ENCODE peak calls at places on chromosomes 6 and 20, in eight cellular contexts. Q is A549, O is HFF-Myc, M is choroid plexus epithelial cell, C is fibroblast of villous mesenchyme, Z is Panc1, F is cardiac fibroblast, I is pancreas. E is an unnamed sample.

GRCh38 chr6:71745525-71745924 is 140.8 kb upstream of the RIMS1 start:
- DNase-seq in Q (no peak), O (no peak), M (no peak), C (no peak), Z (no peak), F (no peak), I (no peak), E (no peak)

GRCh38 chr6:150667977-150668716 is 68.5 kb downstream of the PLEKHG1 start:
- DNase-seq in Q (peak), O (peak), M (peak), C (peak), Z (no peak), F (peak), I (peak), E (peak)

GRCh38 chr20:11305406-11305805 is 612.3 kb upstream of the BTBD3 start:
- DNase-seq in Q (no peak), O (no peak), M (no peak), C (no peak), Z (no peak), F (peak), I (no peak), E (no peak)

GRCh38 chr6:166687070-166687469 is 60.0 kb upstream of the RPS6KA2 start:
- DNase-seq in Q (no peak), O (no peak), M (no peak), C (no peak), Z (no peak), F (no peak), I (no peak), E (no peak)

GRCh38 chr20:48209102-48209501 is 423.8 kb upstream of the SULF2 start:
- DNase-seq in Q (no peak), O (no peak), M (no peak), C (no peak), Z (no peak), F (no peak), I (no peak), E (no peak)

GRCh38 chr20:21509597-21510331 is 4.1 kb downstream of the NKX2-2 start:
- DNase-seq in Q (no peak), O (no peak), M (peak), C (peak), Z (no peak), F (peak), I (no peak), E (peak)

GRCh38 chr6:129621252-129621651 is 88.7 kb downstream of the ARHGAP18 start:
- DNase-seq in Q (no peak), O (no peak), M (peak), C (no peak), Z (no peak), F (peak), I (no peak), E (peak)

GRCh38 chr20:60011512-60012507 is 53.6 kb downstream of the CDH26 start:
- DNase-seq in Q (no peak), O (no peak), M (no peak), C (no peak), Z (no peak), F (no peak), I (no peak), E (no peak)

GRCh38 chr20:61830241-61830930 is 235.3 kb downstream of the TAF4 start:
- DNase-seq in Q (no peak), O (no peak), M (no peak), C (no peak), Z (no peak), F (no peak), I (no peak), E (no peak)

GRCh38 chr6:107633680-107634141 is 143.8 kb downstream of the SOBP start:
- DNase-seq in Q (no peak), O (no peak), M (no peak), C (no peak), Z (no peak), F (no peak), I (no peak), E (no peak)

DNA sequence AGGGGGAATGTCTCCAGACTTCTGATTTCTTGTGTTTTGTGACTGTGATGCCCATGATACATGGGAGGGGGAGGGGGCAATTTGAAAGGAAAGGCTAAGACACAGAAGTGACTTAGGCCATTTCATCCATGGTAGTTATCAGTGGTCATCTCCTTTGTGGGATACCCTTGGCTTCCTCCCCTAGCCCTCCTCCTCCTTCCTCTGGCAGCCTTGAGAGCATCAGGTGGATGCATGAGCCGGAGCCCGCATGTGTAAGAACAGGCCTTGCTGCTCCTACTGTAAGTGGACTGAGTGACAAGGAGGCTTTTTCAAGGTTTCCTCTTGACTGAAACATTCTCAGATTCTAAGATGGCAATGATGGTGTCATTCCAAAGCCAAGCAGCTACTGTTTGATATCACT is 872 bp downstream of the CD83 start:
- DNase-seq in Q (no peak), O (no peak), M (no peak), C (no peak), Z (no peak), F (no peak), I (no peak), E (no peak)
- H3K4me3 ChIP-seq in Q (no peak), O (peak), M (no peak), C (no peak), Z (peak), F (no peak), I (no peak), E (no peak)

GRCh38 chr20:3586111-3586510 is 77.1 kb downstream of the GFRA4 start:
- DNase-seq in Q (no peak), O (no peak), M (no peak), C (no peak), Z (no peak), F (no peak), I (no peak), E (no peak)

GRCh38 chr20:3595541-3595940 is 67.7 kb downstream of the GFRA4 start:
- DNase-seq in Q (no peak), O (no peak), M (no peak), C (no peak), Z (no peak), F (no peak), I (no peak), E (no peak)

GRCh38 chr20:3592931-3593330 is 70.3 kb downstream of the GFRA4 start:
- DNase-seq in Q (no peak), O (no peak), M (no peak), C (no peak), Z (no peak), F (no peak), I (no peak), E (no peak)

DNA sequence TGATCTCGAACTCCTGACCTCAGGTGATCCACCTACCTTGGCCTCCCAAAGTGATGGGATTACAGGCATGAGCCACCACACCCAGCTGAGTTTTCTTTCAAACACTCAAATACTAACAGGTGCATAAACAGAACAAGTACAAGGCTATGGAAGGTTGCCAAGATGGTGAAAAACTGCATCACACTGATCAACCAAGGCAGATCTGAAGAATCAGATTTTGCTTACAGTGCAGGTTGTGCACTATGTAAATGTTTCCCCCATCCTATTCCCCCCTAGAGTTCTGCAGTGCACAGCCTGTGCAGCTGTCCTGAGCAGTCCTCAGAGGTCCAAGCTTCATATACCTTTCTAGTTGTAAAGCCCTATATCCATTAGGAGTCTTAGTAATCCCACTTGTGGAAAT is 73.0 kb downstream of the GFRA4 start:
- DNase-seq in Q (no peak), O (no peak), M (no peak), C (no peak), Z (no peak), F (no peak), I (no peak), E (no peak)
- TF ChIP-seq CTCF in Q (no peak), O (no peak), M (no peak), C (no peak), Z (no peak), F (no peak), I (no peak), E (no peak)

DNA sequence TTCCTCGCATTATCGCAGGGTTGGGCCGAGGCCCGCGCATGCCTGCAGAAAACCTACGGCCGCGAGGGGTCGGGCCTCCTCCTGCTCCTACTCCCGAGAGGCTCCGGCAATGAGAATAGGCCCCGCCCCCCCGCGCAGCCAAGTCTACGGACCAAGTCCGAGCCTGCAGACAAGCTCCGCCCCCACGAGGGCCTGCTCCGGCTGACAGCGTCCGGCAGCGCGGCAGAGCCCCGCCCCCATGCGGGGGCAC is 3.1 kb upstream of the GPSM3 start:
- DNase-seq in Q (peak), O (peak), M (peak), C (peak), Z (peak), F (peak), I (peak), E (peak)
- H3K4me3 ChIP-seq in Q (peak), O (peak), M (peak), C (peak), Z (peak), F (no peak), I (peak), E (no peak)

GRCh38 chr6:118354641-118355040 is 193.5 kb upstream of the PLN start:
- DNase-seq in Q (no peak), O (no peak), M (no peak), C (no peak), Z (no peak), F (no peak), I (no peak), E (no peak)

GRCh38 chr6:118356054-118356453 is 192.0 kb upstream of the PLN start:
- DNase-seq in Q (no peak), O (no peak), M (peak), C (peak), Z (no peak), F (no peak), I (no peak), E (no peak)

GRCh38 chr6:118353564-118353963 is 194.5 kb upstream of the PLN start:
- DNase-seq in Q (no peak), O (no peak), M (no peak), C (no peak), Z (no peak), F (no peak), I (no peak), E (no peak)

GRCh38 chr6:118350881-118351430 is 197.1 kb upstream of the PLN start:
- DNase-seq in Q (no peak), O (peak), M (no peak), C (peak), Z (no peak), F (no peak), I (no peak), E (peak)

DNA sequence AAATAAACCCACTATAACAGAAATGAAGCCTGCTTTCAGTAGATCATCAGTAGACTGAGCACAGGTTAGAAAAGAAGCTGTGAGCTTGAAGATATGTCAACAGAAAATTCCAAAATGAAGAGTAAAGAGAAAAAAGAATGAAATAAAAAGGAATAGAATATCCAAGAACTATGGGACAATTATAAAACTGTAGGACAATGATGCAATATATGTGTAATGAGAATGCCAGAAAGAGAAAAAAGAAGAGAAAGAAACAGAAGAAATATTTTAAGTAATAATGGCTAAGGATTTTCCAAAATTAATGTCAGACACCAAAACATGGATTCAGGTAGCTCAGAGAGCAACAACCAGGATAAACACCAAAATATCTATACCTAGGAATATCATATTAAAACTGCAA is 191.4 kb upstream of the PLN start:
- DNase-seq in Q (no peak), O (no peak), M (no peak), C (no peak), Z (no peak), F (no peak), I (no peak), E (no peak)
- TF ChIP-seq CTCF in Q (no peak), O (no peak), M (no peak), C (no peak), Z (no peak), F (no peak), I (no peak), E (no peak)

GRCh38 chr20:44738779-44739477 is 6.7 kb upstream of the KCNK15 start:
- DNase-seq in Q (peak), O (no peak), M (peak), C (peak), Z (no peak), F (peak), I (no peak), E (peak)

GRCh38 chr20:44734938-44735337 is 10.7 kb upstream of the KCNK15 start:
- DNase-seq in Q (peak), O (no peak), M (peak), C (peak), Z (no peak), F (peak), I (no peak), E (peak)

GRCh38 chr20:44735816-44736169 is 9.9 kb upstream of the KCNK15 start:
- DNase-seq in Q (no peak), O (no peak), M (no peak), C (no peak), Z (no peak), F (no peak), I (no peak), E (no peak)

GRCh38 chr20:44737116-44737515 is 8.5 kb upstream of the KCNK15 start:
- DNase-seq in Q (no peak), O (no peak), M (no peak), C (no peak), Z (no peak), F (no peak), I (no peak), E (no peak)

GRCh38 chr20:44736170-44737021 is 9.3 kb upstream of the KCNK15 start:
- DNase-seq in Q (peak), O (no peak), M (peak), C (peak), Z (no peak), F (peak), I (no peak), E (peak)
- H3K4me3 ChIP-seq in Q (no peak), O (no peak), M (peak), C (no peak), Z (no peak), F (no peak), I (no peak), E (no peak)

DNA sequence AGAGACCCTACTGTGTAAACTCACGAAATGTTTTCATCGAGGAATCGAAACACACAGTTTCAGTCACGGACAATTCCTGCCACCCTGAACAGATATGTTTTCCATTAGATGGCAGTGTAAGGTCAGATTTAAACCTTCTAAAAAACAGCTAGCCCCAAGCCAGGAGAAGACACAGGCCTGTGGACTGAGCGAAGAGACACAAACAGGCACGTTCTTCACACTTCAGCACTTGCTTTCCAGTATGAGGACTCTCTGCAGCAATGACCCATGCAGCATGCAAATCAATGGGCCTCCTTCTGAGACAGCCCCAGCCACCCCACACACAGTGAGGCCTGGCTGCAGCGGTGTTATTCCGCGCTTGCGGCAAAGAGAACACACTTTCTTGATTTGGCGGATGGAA is 31.9 kb downstream of the HUS1B start:
- DNase-seq in Q (no peak), O (peak), M (peak), C (peak), Z (no peak), F (peak), I (no peak), E (peak)
- TF ChIP-seq CTCF in Q (peak), O (peak), M (peak), C (peak), Z (peak), F (no peak), I (no peak), E (no peak)

GRCh38 chr20:46709055-46709458 is 392 bp upstream of the SLC2A10 start:
- DNase-seq in Q (no peak), O (no peak), M (no peak), C (no peak), Z (no peak), F (no peak), I (no peak), E (no peak)
- H3K4me3 ChIP-seq in Q (no peak), O (peak), M (peak), C (peak), Z (peak), F (peak), I (peak), E (peak)